ENCODE peak calls at places on chromosome 20, in seven cellular contexts. U is GM18507; A is RPMI8226; H is AG08395; E is GM13977; W is globus pallidus; T is activated CD4-positive, CD25-positive, alpha-beta regulatory T cell treated with anti-CD3 and anti-CD28 coated beads, Interleukin-2, amount 50 U/mL, for 72 hours. G is an unnamed sample.

GRCh38 chr20:17710379-17711305 is 10.9 kb downstream of the BANF2 start:
- DNase-seq in E (no peak), H (no peak), A (no peak), T (no peak), W (no peak), U (no peak), G (no peak)

GRCh38 chr20:22940350-22940749 is 94.8 kb upstream of the SSTR4 start:
- DNase-seq in E (no peak), A (no peak), H (no peak), T (no peak), W (no peak), U (no peak), G (no peak)

GRCh38 chr20:2741881-2742280 is 49.3 kb downstream of the EBF4 start:
- DNase-seq in A (no peak), W (no peak), U (no peak), E (no peak), T (no peak), H (peak; percentile 2), G (no peak)

GRCh38 chr20:63522981-63523611 is 2.5 kb downstream of the PPDPF start:
- DNase-seq in A (no peak), E (no peak), H (no peak), U (no peak), W (no peak), T (no peak), G (no peak)

GRCh38 chr20:16462711-16463110 is 110.5 kb downstream of the KIF16B start:
- DNase-seq in H (no peak), U (no peak), T (no peak), W (no peak), E (no peak), A (no peak), G (no peak)

GRCh38 chr20:1822564-1823420 is 72.4 kb upstream of the SIRPA start:
- DNase-seq in H (peak; percentile 31), W (no peak), U (no peak), A (no peak), T (no peak), E (no peak), G (no peak)

GRCh38 chr20:21183722-21184121 is 57.8 kb downstream of the KIZ start:
- DNase-seq in H (peak; percentile 71), T (no peak), W (no peak), U (no peak), E (no peak), A (no peak), G (no peak)

GRCh38 chr20:48849779-48850178 is 22.0 kb upstream of the PREX1 start:
- DNase-seq in A (no peak), U (no peak), H (no peak), T (no peak), E (no peak), W (no peak), G (no peak)

GRCh38 chr20:2246081-2246491 is 49.7 kb upstream of the TGM3 start:
- DNase-seq in W (no peak), E (no peak), T (no peak), A (no peak), U (no peak), H (no peak), G (no peak)

GRCh38 chr20:44326391-44327159 is 10.3 kb upstream of the R3HDML start:
- DNase-seq in W (no peak), A (peak; percentile 47), H (no peak), T (peak; percentile 35), U (no peak), E (no peak), G (peak; percentile 16)

GRCh38 chr20:17673082-17673481 is 9.0 kb downstream of the RRBP1 start:
- DNase-seq in A (no peak), W (no peak), U (no peak), E (no peak), H (no peak), T (no peak), G (no peak)

GRCh38 chr20:41293269-41294037 is 24.1 kb downstream of the ZHX3 start:
- DNase-seq in T (no peak), H (peak; percentile 40), U (no peak), W (no peak), A (no peak), E (no peak), G (no peak)

G was measured in MM.1S.